ENCODE peak calls at places on chromosomes 13 and 19, in six cellular contexts. Y is brain microvascular endothelial cell, A is AG04450, Z is stomach, X is tibial nerve, K is colonic mucosa. U is an unnamed sample.

GRCh38 chr13:106490887-106491321 is 44.6 kb downstream of the EFNB2 start:
- DNase-seq in Y (no peak), A (no peak), Z (no peak), X (no peak), K (no peak), U (no peak)

GRCh38 chr19:42965204-42965603 is 28.2 kb upstream of the PSG7 start:
- DNase-seq in Y (peak; percentile 22), A (peak; percentile 30), Z (no peak), X (no peak), K (no peak), U (no peak)

GRCh38 chr13:77745784-77746183 is 48.3 kb downstream of the SLAIN1 start:
- DNase-seq in Y (no peak), A (no peak), Z (no peak), X (no peak), K (no peak), U (no peak)

GRCh38 chr19:19746286-19747213 is 13.6 kb upstream of the ZNF14 start:
- DNase-seq in Y (no peak), A (no peak), Z (peak; percentile 9), X (no peak), K (no peak), U (no peak)

GRCh38 chr19:42091300-42092266 is 15.6 kb downstream of the ZNF574 start:
- DNase-seq in Y (no peak), A (no peak), Z (peak; percentile 62), X (no peak), K (peak; percentile 54), U (peak; percentile 76)

GRCh38 chr19:17183858-17184271 is 31.3 kb upstream of the USE1 start:
- DNase-seq in Y (no peak), A (no peak), Z (no peak), X (no peak), K (no peak), U (no peak)

GRCh38 chr13:60591348-60591747 is 194.3 kb downstream of the TDRD3 start:
- DNase-seq in Y (peak; percentile 13), A (no peak), Z (no peak), X (no peak), K (no peak), U (no peak)

GRCh38 chr19:45496349-45496953 is 396 bp downstream of the RTN2 start:
- DNase-seq in Y (no peak), A (no peak), Z (no peak), X (no peak), K (peak; percentile 59), U (peak; percentile 58)

GRCh38 chr19:50912727-50913716 is 1.8 kb upstream of the KLK4 start:
- DNase-seq in Y (no peak), A (no peak), Z (no peak), X (no peak), K (no peak), U (no peak)

GRCh38 chr19:44875666-44876418 is 15.2 kb upstream of the TOMM40 start:
- DNase-seq in Y (peak; percentile 43), A (no peak), Z (no peak), X (no peak), K (peak; percentile 62), U (peak; percentile 69)

GRCh38 chr19:677601-678380 is 1.6 kb downstream of the FSTL3 start:
- DNase-seq in Y (peak; percentile 31), A (no peak), Z (no peak), X (no peak), K (no peak), U (peak; percentile 59)

GRCh38 chr13:22311734-22312404 is 641.0 kb downstream of the FGF9 start:
- DNase-seq in Y (no peak), A (no peak), Z (no peak), X (no peak), K (no peak), U (no peak)

GRCh38 chr19:42140125-42140754 is 8.0 kb upstream of the POU2F2 start:
- DNase-seq in Y (peak; percentile 59), A (no peak), Z (peak; percentile 41), X (no peak), K (peak; percentile 29), U (peak; percentile 69)

GRCh38 chr13:99260216-99260615 is 2.0 kb upstream of the GPR18 start:
- DNase-seq in Y (no peak), A (no peak), Z (no peak), X (no peak), K (no peak), U (no peak)

GRCh38 chr19:51564791-51565190 is 6.3 kb upstream of the ZNF175 start:
- DNase-seq in Y (no peak), A (no peak), Z (no peak), X (no peak), K (no peak), U (no peak)

GRCh38 chr19:12864143-12864542 is 17.1 kb downstream of the DNASE2 start:
- DNase-seq in Y (no peak), A (no peak), Z (no peak), X (no peak), K (no peak), U (no peak)

GRCh38 chr19:13164370-13165090 is 14.3 kb downstream of the IER2 start:
- DNase-seq in Y (no peak), A (no peak), Z (peak; percentile 47), X (no peak), K (peak; percentile 81), U (peak; percentile 81)

GRCh38 chr13:23751195-23751594 is 138.0 kb downstream of the MIPEP start:
- DNase-seq in Y (peak; percentile 36), A (no peak), Z (no peak), X (no peak), K (no peak), U (no peak)

GRCh38 chr13:79936368-79937136 is 404.4 kb downstream of the SPRY2 start:
- DNase-seq in Y (peak; percentile 99), A (peak; percentile 97), Z (no peak), X (no peak), K (no peak), U (no peak)

GRCh38 chr13:28161370-28161769 is 23.0 kb downstream of the PAN3 start:
- DNase-seq in Y (no peak), A (no peak), Z (no peak), X (no peak), K (peak; percentile 45), U (no peak)

GRCh38 chr13:57582032-57582431 is 49.5 kb upstream of the PCDH17 start:
- DNase-seq in Y (no peak), A (no peak), Z (no peak), X (no peak), K (no peak), U (peak; percentile 20)

GRCh38 chr13:101988140-101988539 is 413.7 kb downstream of the FGF14 start:
- DNase-seq in Y (no peak), A (no peak), Z (no peak), X (no peak), K (no peak), U (no peak)

GRCh38 chr19:2246801-2247361 is 2.2 kb upstream of the AMH start:
- DNase-seq in Y (peak; percentile 45), A (no peak), Z (peak; percentile 50), X (no peak), K (no peak), U (no peak)

GRCh38 chr13:30371649-30372265 is 50.5 kb upstream of the UBE2L5 start:
- DNase-seq in Y (peak; percentile 57), A (no peak), Z (peak; percentile 71), X (no peak), K (peak; percentile 80), U (peak; percentile 75)

GRCh38 chr19:57888494-57889231 is at the start of gene ZNF814:
- DNase-seq in Y (peak; percentile 92), A (peak; percentile 47), Z (peak; percentile 63), X (peak; percentile 46), K (peak; percentile 90), U (peak; percentile 79)

GRCh38 chr13:94534171-94534570 is 54.7 kb upstream of the DCT start:
- DNase-seq in Y (no peak), A (no peak), Z (no peak), X (no peak), K (no peak), U (no peak)

GRCh38 chr19:3821857-3822364 is 35.7 kb upstream of the MATK start:
- DNase-seq in Y (peak; percentile 30), A (no peak), Z (peak; percentile 82), X (peak; percentile 26), K (peak; percentile 72), U (peak; percentile 87)

GRCh38 chr19:40523322-40524047 is 53.2 kb upstream of the SHKBP1 start:
- DNase-seq in Y (peak; percentile 25), A (no peak), Z (peak; percentile 80), X (no peak), K (peak; percentile 79), U (peak; percentile 87)
- H3K4me3 ChIP-seq in Y (no peak overlapping the region), A (no peak overlapping the region), Z (no peak overlapping the region), X (no peak overlapping the region), K (no peak overlapping the region), U (no peak overlapping the region)

GRCh38 chr19:54415901-54416621 is 797 bp downstream of the TTYH1 start:
- DNase-seq in Y (no peak), A (no peak), Z (no peak), X (no peak), K (no peak), U (no peak)

GRCh38 chr19:54416695-54417491 is 1.6 kb downstream of the TTYH1 start:
- DNase-seq in Y (no peak), A (no peak), Z (no peak), X (no peak), K (no peak), U (no peak)

GRCh38 chr19:54412877-54413276 is 2.4 kb upstream of the TTYH1 start:
- DNase-seq in Y (no peak), A (no peak), Z (no peak), X (no peak), K (no peak), U (no peak)

GRCh38 chr19:54414156-54414555 is 1.1 kb upstream of the TTYH1 start:
- DNase-seq in Y (no peak), A (no peak), Z (no peak), X (no peak), K (no peak), U (no peak)

GRCh38 chr19:54415208-54415900 is at the start of gene TTYH1:
- DNase-seq in Y (no peak), A (no peak), Z (no peak), X (no peak), K (no peak), U (no peak)
- TF ChIP-seq CTCF in Y (peak; percentile 21), A (no peak), Z (peak; percentile 17), X (peak; percentile 78), K (no peak), U (no peak)

DNA sequence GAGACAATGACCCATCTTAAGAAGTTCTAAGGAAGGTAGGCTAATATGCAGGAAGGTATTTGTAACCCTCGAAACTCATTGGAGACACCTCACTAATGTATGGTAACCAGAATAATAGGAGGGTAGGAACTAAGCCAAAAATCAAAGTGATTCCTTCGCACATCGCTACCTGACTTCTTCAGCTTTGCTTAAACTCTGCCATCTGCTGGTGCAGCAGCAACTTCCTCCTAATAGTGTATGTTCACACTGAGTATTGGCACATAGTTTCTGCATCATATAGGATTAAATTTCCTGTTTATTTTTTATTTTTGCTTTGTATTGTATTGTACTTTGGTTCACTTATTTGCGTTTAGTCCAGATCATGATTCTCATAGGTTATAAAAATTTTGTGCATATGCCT is 676.2 kb downstream of the GPC5 start:
- DNase-seq in Y (no peak), A (no peak), Z (no peak), X (no peak), K (no peak), U (no peak)
- H3K4me3 ChIP-seq in Y (no peak overlapping the region), A (no peak overlapping the region), Z (no peak overlapping the region), X (no peak overlapping the region), K (no peak overlapping the region), U (no peak overlapping the region)

DNA sequence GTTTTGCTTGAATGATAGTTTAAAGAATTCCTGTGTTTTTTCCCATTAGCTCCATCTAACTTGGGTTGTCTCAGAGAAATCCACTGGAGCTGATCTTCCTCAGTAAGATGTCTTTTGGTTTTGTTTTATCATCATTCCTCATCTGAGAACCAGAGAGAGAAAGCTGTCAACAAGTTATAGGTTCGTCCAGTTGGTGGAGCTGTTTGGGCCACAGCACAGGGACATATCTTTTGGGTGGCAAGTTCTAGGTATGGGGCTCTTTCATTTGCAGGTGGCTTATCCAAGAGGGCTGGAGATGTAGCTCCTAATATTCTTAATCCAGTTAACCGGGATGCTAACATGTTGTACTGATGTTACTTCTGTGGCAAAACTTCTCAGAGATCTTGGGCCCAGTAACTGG is 174.2 kb downstream of the KCNRG start:
- DNase-seq in Y (no peak), A (no peak), Z (no peak), X (no peak), K (no peak), U (no peak)
- TF ChIP-seq CTCF in Y (peak; percentile 20), A (no peak), Z (no peak), X (no peak), K (no peak), U (no peak)